ENCODE peak calls at places on chromosomes 4 and X, in six cellular contexts. J is GM20000, H is upper lobe of left lung, N is transverse colon, V is K562, U is PC-3. E is an unnamed sample.

GRCh38 chr4:110487873-110488272 is 11.9 kb downstream of the ENPEP start:
- DNase-seq in U (peak), N (no peak), J (no peak), H (no peak), V (no peak), E (no peak)

GRCh38 chr4:31984872-31985271 is 1264.7 kb downstream of the PCDH7 start:
- DNase-seq in J (no peak), U (no peak), N (no peak), H (no peak), V (no peak), E (no peak)

GRCh38 chrX:13415551-13415950 is 95.7 kb upstream of the ATXN3L start:
- DNase-seq in U (no peak), J (no peak), V (no peak), H (no peak), N (no peak), E (no peak)

GRCh38 chr4:177005801-177006230 is 213.1 kb upstream of the VEGFC start:
- DNase-seq in V (no peak), H (no peak), J (no peak), N (no peak), U (peak), E (no peak)

GRCh38 chrX:56920338-56920997 is 74.9 kb downstream of the SPIN3 start:
- DNase-seq in U (no peak), V (no peak), H (no peak), J (no peak), N (no peak), E (no peak)

GRCh38 chrX:105658136-105658535 is 164.2 kb upstream of the NRK start:
- DNase-seq in H (no peak), V (no peak), N (no peak), U (peak), J (no peak), E (no peak)

GRCh38 chrX:153805436-153805835 is 11.0 kb downstream of the SSR4 start:
- DNase-seq in J (no peak), N (no peak), V (no peak), H (no peak), U (no peak), E (no peak)

GRCh38 chrX:7146703-7147430 is 645 bp upstream of the STS start:
- DNase-seq in V (peak), N (peak), U (no peak), H (peak), J (peak), E (no peak)

GRCh38 chr4:25439913-25440477 is 62.9 kb downstream of the ANAPC4 start:
- DNase-seq in H (peak), J (peak), U (peak), V (peak), N (peak), E (no peak)

GRCh38 chr4:6087669-6088068 is 69.4 kb upstream of the C4orf50 start:
- DNase-seq in N (no peak), J (no peak), V (peak), H (no peak), U (peak), E (no peak)

GRCh38 chr4:144646523-144647094 is 653 bp downstream of the HHIP start:
- DNase-seq in N (no peak), H (no peak), J (peak), U (no peak), V (no peak), E (no peak)

GRCh38 chr4:122661661-122662160 is 40.8 kb upstream of the IL21 start:
- DNase-seq in U (no peak), N (no peak), H (no peak), J (no peak), V (peak), E (no peak)

GRCh38 chrX:153469811-153470410 is 465 bp downstream of the HAUS7 start:
- DNase-seq in J (peak), N (no peak), H (peak), V (peak), U (peak), E (no peak)

GRCh38 chr4:184143770-184144564 is 73.7 kb downstream of the ENPP6 start:
- DNase-seq in J (no peak), U (peak), V (no peak), H (no peak), N (no peak), E (no peak)

GRCh38 chrX:3516051-3516541 is 169.6 kb upstream of the MXRA5 start:
- DNase-seq in J (no peak), N (no peak), U (no peak), H (no peak), V (no peak), E (no peak)

GRCh38 chr4:157992948-157993839 is 179.6 kb downstream of the GASK1B start:
- DNase-seq in J (no peak), V (no peak), H (no peak), U (no peak), N (no peak), E (no peak)

GRCh38 chr4:38928886-38929285 is 61.3 kb downstream of the FAM114A1 start:
- DNase-seq in N (no peak), V (no peak), U (no peak), J (no peak), H (no peak), E (no peak)

GRCh38 chrX:17689971-17690409 is 47.3 kb upstream of the SCML1 start:
- DNase-seq in N (peak), H (peak), U (peak), V (peak), J (peak), E (no peak)

GRCh38 chr4:125780159-125780558 is 465.4 kb downstream of the FAT4 start:
- DNase-seq in U (no peak), J (no peak), H (no peak), V (no peak), N (no peak), E (no peak)

GRCh38 chrX:40947276-40947675 is 138.0 kb upstream of the USP9X start:
- DNase-seq in V (no peak), H (no peak), N (no peak), U (no peak), J (no peak), E (no peak)

GRCh38 chr4:145299380-145300076 is 119.1 kb upstream of the OTUD4 start:
- DNase-seq in U (peak), V (no peak), N (no peak), J (peak), H (no peak), E (no peak)

GRCh38 chr4:6387946-6388345 is 84.5 kb downstream of the PPP2R2C start:
- DNase-seq in J (no peak), U (no peak), N (no peak), H (no peak), V (no peak), E (no peak)

GRCh38 chr4:89411539-89411938 is 103.9 kb upstream of the GPRIN3 start:
- DNase-seq in U (no peak), N (no peak), J (no peak), V (no peak), H (no peak), E (no peak)

GRCh38 chrX:24245201-24245600 is 68.7 kb downstream of the SUPT20HL2 start:
- DNase-seq in V (no peak), H (no peak), U (peak), N (no peak), J (no peak), E (no peak)

GRCh38 chrX:47613082-47613481 is 6.6 kb downstream of the SYN1 start:
- DNase-seq in J (no peak), V (no peak), U (no peak), N (no peak), H (no peak), E (no peak)

GRCh38 chr4:72842323-72842722 is 227.2 kb downstream of the COX18 start:
- DNase-seq in N (no peak), J (no peak), U (peak), H (no peak), V (no peak), E (no peak)

GRCh38 chr4:10571896-10572295 is 112.7 kb downstream of the CLNK start:
- DNase-seq in J (no peak), N (no peak), V (no peak), H (no peak), U (no peak), E (no peak)
- TF ChIP-seq CTCF in J (no peak), N (no peak), V (no peak), H (no peak), U (no peak), E (no peak)

GRCh38 chr4:1359161-1359535 is 12.1 kb downstream of the UVSSA start:
- DNase-seq in N (no peak), H (no peak), J (no peak), V (no peak), U (no peak), E (no peak)
- TF ChIP-seq CTCF in N (no peak), H (no peak), J (no peak), V (no peak), U (no peak), E (no peak)

GRCh38 chrX:152197425-152197824 is 59.0 kb upstream of the MAGEA10 start:
- DNase-seq in V (peak), H (no peak), N (no peak), U (no peak), J (no peak), E (no peak)

GRCh38 chrX:152206426-152206825 is 68.0 kb upstream of the MAGEA10 start:
- DNase-seq in V (no peak), N (no peak), U (no peak), H (no peak), J (no peak), E (no peak)

GRCh38 chrX:152204919-152205318 is 66.5 kb upstream of the MAGEA10 start:
- DNase-seq in V (no peak), U (no peak), H (no peak), N (no peak), J (no peak), E (no peak)

DNA sequence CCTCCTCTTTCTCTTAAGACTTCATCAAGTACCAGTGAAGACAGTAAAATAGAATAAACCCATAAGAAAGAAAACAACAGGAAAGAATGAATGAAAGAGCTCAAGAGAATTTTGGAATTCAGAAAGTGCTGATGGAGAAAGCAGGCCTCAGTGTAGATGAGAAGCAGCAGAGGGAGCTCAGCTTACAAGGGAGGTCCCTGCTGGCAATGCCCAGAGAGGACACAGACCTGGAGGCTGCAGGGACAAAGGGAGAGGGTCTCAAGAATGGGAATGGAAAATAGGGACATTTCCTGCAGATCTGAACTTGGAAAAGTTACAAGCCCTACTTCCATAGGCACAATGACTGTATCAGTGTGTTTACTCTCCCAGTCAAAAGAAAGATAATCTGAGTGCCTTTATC is 64.5 kb upstream of the MAGEA10 start:
- DNase-seq in V (no peak), H (no peak), N (no peak), U (no peak), J (no peak), E (no peak)
- TF ChIP-seq CTCF in V (peak), H (no peak), N (no peak), U (no peak), J (no peak), E (no peak)

GRCh38 chr4:82561745-82562552 is at the start of gene TMEM150C:
- DNase-seq in N (peak), H (no peak), U (peak), V (no peak), J (peak), E (no peak)
- TF ChIP-seq CTCF in N (peak), H (peak), U (no peak), V (no peak), J (no peak), E (peak)

GRCh38 chr4:70979445-70980008 is 13.9 kb upstream of the DCK start:
- DNase-seq in H (no peak), N (no peak), J (peak), V (no peak), U (no peak), E (no peak)

GRCh38 chr4:70980196-70980595 is 13.3 kb upstream of the DCK start:
- DNase-seq in J (no peak), U (no peak), V (no peak), H (no peak), N (no peak), E (no peak)

DNA sequence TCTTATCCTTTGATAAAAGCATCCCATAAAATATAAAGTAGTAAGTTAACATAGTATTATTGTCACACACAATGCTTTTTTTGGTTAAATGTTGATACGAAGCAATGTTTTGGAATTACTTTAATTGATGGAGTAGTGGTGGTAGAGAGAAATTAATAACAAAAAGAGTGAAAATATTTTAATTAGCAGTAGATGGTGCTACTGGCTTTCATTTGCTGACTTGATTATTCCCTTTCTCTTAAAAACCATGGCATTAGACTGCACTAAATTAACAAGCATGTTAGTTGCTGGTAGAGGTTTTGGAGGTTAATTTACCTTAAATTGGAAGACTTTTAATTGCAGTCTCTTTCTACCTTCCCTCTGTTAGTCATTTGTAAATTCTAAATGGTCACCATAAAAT is 8.9 kb upstream of the DCK start:
- DNase-seq in J (no peak), U (no peak), H (no peak), V (no peak), N (no peak), E (no peak)
- TF ChIP-seq CTCF in J (no peak), U (no peak), H (no peak), V (no peak), N (no peak), E (no peak)

GRCh38 chr4:87033902-87034301 is 99.1 kb downstream of the AFF1 start:
- DNase-seq in J (no peak), V (peak), H (no peak), N (no peak), U (no peak), E (no peak)
- TF ChIP-seq CTCF in J (no peak), V (no peak), H (no peak), N (no peak), U (no peak), E (peak)

GRCh38 chr4:51842554-51843308 is at the start of gene DCUN1D4:
- DNase-seq in H (peak), N (peak), J (peak), U (peak), V (peak), E (peak)
- TF ChIP-seq CTCF in H (peak), N (peak), J (no peak), U (peak), V (peak), E (peak)

GRCh38 chrX:68594769-68595168 is 52.7 kb upstream of the STARD8 start:
- DNase-seq in U (no peak), H (no peak), N (no peak), V (no peak), J (no peak), E (no peak)

GRCh38 chrX:68599256-68600152 is 48.0 kb upstream of the STARD8 start:
- DNase-seq in H (no peak), N (no peak), V (peak), U (peak), J (no peak), E (no peak)
- TF ChIP-seq CTCF in H (peak), N (peak), V (peak), U (peak), J (no peak), E (peak)

E was measured in type B pancreatic cell.